ENCODE peak calls at places on chromosome 21, in seven cellular contexts. One of them, this sample, is unnamed. For H3K4me1, the result is how much of the 10 kb centered on the place peaks cover.

GRCh38 chr21:36355071-36355680 is 30.0 kb upstream of the CHAF1B start:
- DNase-seq in NT2/D1: no peak
- DNase-seq in breast epithelium: no peak
- DNase-seq in tibial nerve: no peak
- DNase-seq in thyroid gland: no peak
- DNase-seq in esophagus squamous epithelium: no peak
- DNase-seq in pancreas: no peak
- DNase-seq in this sample: no peak

GRCh38 chr21:16047857-16048256 is 318.1 kb downstream of the USP25 start:
- DNase-seq in pancreas: no peak
- DNase-seq in thyroid gland: no peak
- DNase-seq in tibial nerve: no peak
- DNase-seq in NT2/D1: no peak
- DNase-seq in esophagus squamous epithelium: no peak
- DNase-seq in breast epithelium: no peak
- DNase-seq in this sample: no peak

GRCh38 chr21:15442743-15443142 is 287.0 kb upstream of the USP25 start:
- DNase-seq in thyroid gland: no peak
- DNase-seq in breast epithelium: no peak
- DNase-seq in pancreas: no peak
- DNase-seq in esophagus squamous epithelium: no peak
- DNase-seq in tibial nerve: no peak
- DNase-seq in NT2/D1: no peak
- DNase-seq in this sample: no peak

GRCh38 chr21:14403681-14404318 is 20.9 kb upstream of the HSPA13 start:
- DNase-seq in breast epithelium: no peak
- DNase-seq in thyroid gland: no peak
- DNase-seq in NT2/D1: no peak
- DNase-seq in esophagus squamous epithelium: no peak
- DNase-seq in tibial nerve: no peak
- DNase-seq in pancreas: no peak
- DNase-seq in this sample: no peak

GRCh38 chr21:37915941-37916794 is at the start of gene KCNJ6:
- DNase-seq in tibial nerve: no peak
- DNase-seq in pancreas: no peak
- DNase-seq in NT2/D1: peak
- DNase-seq in breast epithelium: no peak
- DNase-seq in thyroid gland: no peak
- DNase-seq in esophagus squamous epithelium: no peak
- DNase-seq in this sample: no peak

GRCh38 chr21:21109736-21110135 is 111.5 kb downstream of the NCAM2 start:
- DNase-seq in esophagus squamous epithelium: no peak
- DNase-seq in breast epithelium: no peak
- DNase-seq in pancreas: no peak
- DNase-seq in thyroid gland: no peak
- DNase-seq in NT2/D1: no peak
- DNase-seq in tibial nerve: no peak
- DNase-seq in this sample: no peak

GRCh38 chr21:25039461-25040380 is 567.6 kb downstream of the MRPL39 start:
- DNase-seq in esophagus squamous epithelium: no peak
- DNase-seq in breast epithelium: no peak
- DNase-seq in tibial nerve: no peak
- DNase-seq in thyroid gland: no peak
- DNase-seq in pancreas: no peak
- DNase-seq in NT2/D1: peak
- DNase-seq in this sample: no peak

GRCh38 chr21:17495680-17496079 is 17.2 kb upstream of the CXADR start:
- DNase-seq in breast epithelium: no peak
- DNase-seq in thyroid gland: no peak
- DNase-seq in NT2/D1: no peak
- DNase-seq in tibial nerve: no peak
- DNase-seq in pancreas: no peak
- DNase-seq in esophagus squamous epithelium: no peak
- DNase-seq in this sample: no peak

GRCh38 chr21:26169611-26170470 is 729 bp downstream of the APP start:
- DNase-seq in pancreas: peak
- DNase-seq in tibial nerve: peak
- DNase-seq in breast epithelium: peak
- DNase-seq in NT2/D1: no peak
- DNase-seq in thyroid gland: peak
- DNase-seq in esophagus squamous epithelium: no peak
- DNase-seq in this sample: peak

GRCh38 chr21:39001341-39001740 is 181.9 kb downstream of the PSMG1 start:
- DNase-seq in esophagus squamous epithelium: no peak
- DNase-seq in tibial nerve: no peak
- DNase-seq in thyroid gland: no peak
- DNase-seq in NT2/D1: no peak
- DNase-seq in pancreas: no peak
- DNase-seq in breast epithelium: no peak
- DNase-seq in this sample: no peak

GRCh38 chr21:16594191-16594590 is 864.4 kb downstream of the USP25 start:
- DNase-seq in NT2/D1: no peak
- DNase-seq in esophagus squamous epithelium: no peak
- DNase-seq in tibial nerve: no peak
- DNase-seq in breast epithelium: no peak
- DNase-seq in pancreas: no peak
- DNase-seq in thyroid gland: no peak
- DNase-seq in this sample: no peak

GRCh38 chr21:38759286-38759872 is 46.4 kb upstream of the ETS2 start:
- DNase-seq in thyroid gland: no peak
- DNase-seq in pancreas: no peak
- DNase-seq in breast epithelium: no peak
- DNase-seq in esophagus squamous epithelium: no peak
- DNase-seq in tibial nerve: no peak
- DNase-seq in NT2/D1: no peak
- DNase-seq in this sample: no peak

GRCh38 chr21:41410767-41411448 is 15.1 kb upstream of the MX1 start:
- DNase-seq in NT2/D1: no peak
- DNase-seq in tibial nerve: no peak
- DNase-seq in thyroid gland: no peak
- DNase-seq in breast epithelium: no peak
- DNase-seq in pancreas: no peak
- DNase-seq in esophagus squamous epithelium: no peak
- DNase-seq in this sample: no peak

GRCh38 chr21:19475525-19475924 is 1071.9 kb upstream of the TMPRSS15 start:
- DNase-seq in NT2/D1: no peak
- DNase-seq in tibial nerve: no peak
- DNase-seq in pancreas: no peak
- DNase-seq in esophagus squamous epithelium: no peak
- DNase-seq in thyroid gland: no peak
- DNase-seq in breast epithelium: no peak
- DNase-seq in this sample: no peak

GRCh38 chr21:26194326-26194725 is 23.8 kb upstream of the APP start:
- DNase-seq in tibial nerve: no peak
- DNase-seq in NT2/D1: no peak
- DNase-seq in thyroid gland: no peak
- DNase-seq in breast epithelium: no peak
- DNase-seq in esophagus squamous epithelium: no peak
- DNase-seq in pancreas: no peak
- DNase-seq in this sample: no peak

GRCh38 chr21:36744560-36745231 is 45.8 kb downstream of the SIM2 start:
- DNase-seq in esophagus squamous epithelium: no peak
- DNase-seq in tibial nerve: no peak
- DNase-seq in breast epithelium: no peak
- DNase-seq in thyroid gland: peak
- DNase-seq in NT2/D1: no peak
- DNase-seq in pancreas: no peak
- DNase-seq in this sample: no peak

GRCh38 chr21:37489553-37489952 is 123.0 kb downstream of the DYRK1A start:
- DNase-seq in pancreas: no peak
- DNase-seq in breast epithelium: no peak
- DNase-seq in thyroid gland: no peak
- DNase-seq in esophagus squamous epithelium: no peak
- DNase-seq in NT2/D1: no peak
- DNase-seq in tibial nerve: no peak
- DNase-seq in this sample: no peak

GRCh38 chr21:25296239-25296638 is 311.0 kb downstream of the MRPL39 start:
- DNase-seq in thyroid gland: no peak
- DNase-seq in pancreas: no peak
- DNase-seq in tibial nerve: no peak
- DNase-seq in breast epithelium: no peak
- DNase-seq in esophagus squamous epithelium: no peak
- DNase-seq in NT2/D1: no peak
- DNase-seq in this sample: no peak

GRCh38 chr21:40686526-40686925 is 160.4 kb downstream of the DSCAM start:
- DNase-seq in breast epithelium: no peak
- DNase-seq in esophagus squamous epithelium: no peak
- DNase-seq in pancreas: no peak
- DNase-seq in thyroid gland: no peak
- DNase-seq in NT2/D1: no peak
- DNase-seq in tibial nerve: no peak
- DNase-seq in this sample: no peak

GRCh38 chr21:36706951-36707762 is 8.2 kb downstream of the SIM2 start:
- DNase-seq in esophagus squamous epithelium: no peak
- DNase-seq in NT2/D1: no peak
- DNase-seq in tibial nerve: no peak
- DNase-seq in breast epithelium: no peak
- DNase-seq in thyroid gland: no peak
- DNase-seq in pancreas: no peak
- DNase-seq in this sample: no peak

GRCh38 chr21:36859744-36860501 is 106.5 kb downstream of the HLCS start:
- DNase-seq in breast epithelium: no peak
- DNase-seq in pancreas: peak
- DNase-seq in esophagus squamous epithelium: no peak
- DNase-seq in tibial nerve: peak
- DNase-seq in NT2/D1: peak
- DNase-seq in thyroid gland: peak
- DNase-seq in this sample: no peak

GRCh38 chr21:26011292-26011940 is 159.2 kb downstream of the APP start:
- DNase-seq in breast epithelium: no peak
- DNase-seq in NT2/D1: no peak
- DNase-seq in tibial nerve: no peak
- DNase-seq in pancreas: no peak
- DNase-seq in thyroid gland: no peak
- DNase-seq in esophagus squamous epithelium: no peak
- DNase-seq in this sample: no peak

GRCh38 chr21:34526236-34526617 is 14.2 kb upstream of the KCNE1 start:
- DNase-seq in NT2/D1: no peak
- DNase-seq in thyroid gland: no peak
- DNase-seq in pancreas: no peak
- DNase-seq in breast epithelium: no peak
- DNase-seq in esophagus squamous epithelium: no peak
- DNase-seq in tibial nerve: no peak
- DNase-seq in this sample: no peak

GRCh38 chr21:34526618-34527290 is 14.7 kb upstream of the KCNE1 start:
- DNase-seq in esophagus squamous epithelium: no peak
- DNase-seq in breast epithelium: no peak
- DNase-seq in pancreas: peak
- DNase-seq in tibial nerve: peak
- DNase-seq in NT2/D1: peak
- DNase-seq in thyroid gland: peak
- DNase-seq in this sample: peak

GRCh38 chr21:34523019-34523418 is 11.0 kb upstream of the KCNE1 start:
- DNase-seq in tibial nerve: no peak
- DNase-seq in pancreas: no peak
- DNase-seq in NT2/D1: no peak
- DNase-seq in breast epithelium: no peak
- DNase-seq in thyroid gland: no peak
- DNase-seq in esophagus squamous epithelium: no peak
- DNase-seq in this sample: no peak

GRCh38 chr21:34522284-34522683 is 10.3 kb upstream of the KCNE1 start:
- DNase-seq in esophagus squamous epithelium: no peak
- DNase-seq in NT2/D1: no peak
- DNase-seq in pancreas: no peak
- DNase-seq in tibial nerve: no peak
- DNase-seq in breast epithelium: no peak
- DNase-seq in thyroid gland: no peak
- DNase-seq in this sample: no peak

GRCh38 chr21:34524671-34525601 is 12.9 kb upstream of the KCNE1 start:
- DNase-seq in NT2/D1: no peak
- DNase-seq in tibial nerve: no peak
- DNase-seq in breast epithelium: no peak
- DNase-seq in thyroid gland: peak
- DNase-seq in pancreas: no peak
- DNase-seq in esophagus squamous epithelium: no peak
- DNase-seq in this sample: no peak
- H3K4me3 ChIP-seq in NT2/D1: peak
- H3K4me3 ChIP-seq in tibial nerve: peak
- H3K4me3 ChIP-seq in breast epithelium: peak
- H3K4me3 ChIP-seq in thyroid gland: peak
- H3K4me3 ChIP-seq in pancreas: no peak
- H3K4me3 ChIP-seq in esophagus squamous epithelium: no peak
- H3K4me3 ChIP-seq in this sample: no peak

GRCh38 chr21:42533963-42534355 is 20.3 kb downstream of the SLC37A1 start:
- DNase-seq in NT2/D1: no peak
- DNase-seq in tibial nerve: no peak
- DNase-seq in pancreas: no peak
- DNase-seq in thyroid gland: no peak
- DNase-seq in esophagus squamous epithelium: no peak
- DNase-seq in breast epithelium: no peak
- DNase-seq in this sample: no peak

GRCh38 chr21:42534361-42534900 is 20.8 kb downstream of the SLC37A1 start:
- DNase-seq in NT2/D1: no peak
- DNase-seq in esophagus squamous epithelium: no peak
- DNase-seq in thyroid gland: no peak
- DNase-seq in pancreas: peak
- DNase-seq in breast epithelium: no peak
- DNase-seq in tibial nerve: no peak
- DNase-seq in this sample: no peak

GRCh38 chr21:42531771-42532170 is 18.1 kb downstream of the SLC37A1 start:
- DNase-seq in tibial nerve: no peak
- DNase-seq in NT2/D1: no peak
- DNase-seq in pancreas: no peak
- DNase-seq in breast epithelium: no peak
- DNase-seq in thyroid gland: peak
- DNase-seq in esophagus squamous epithelium: no peak
- DNase-seq in this sample: no peak

GRCh38 chr21:42533306-42533962 is 19.8 kb downstream of the SLC37A1 start:
- DNase-seq in NT2/D1: no peak
- DNase-seq in breast epithelium: no peak
- DNase-seq in thyroid gland: no peak
- DNase-seq in tibial nerve: no peak
- DNase-seq in pancreas: no peak
- DNase-seq in esophagus squamous epithelium: no peak
- DNase-seq in this sample: no peak

GRCh38 chr21:42532466-42533181 is 19.0 kb downstream of the SLC37A1 start:
- DNase-seq in thyroid gland: peak
- DNase-seq in NT2/D1: no peak
- DNase-seq in pancreas: peak
- DNase-seq in tibial nerve: peak
- DNase-seq in esophagus squamous epithelium: no peak
- DNase-seq in breast epithelium: no peak
- DNase-seq in this sample: no peak
- H3K4me1 ChIP-seq in thyroid gland: half or more
- H3K4me1 ChIP-seq in NT2/D1: under half
- H3K4me1 ChIP-seq in pancreas: under half
- H3K4me1 ChIP-seq in tibial nerve: under half
- H3K4me1 ChIP-seq in esophagus squamous epithelium: under half
- H3K4me1 ChIP-seq in breast epithelium: under half
- H3K4me1 ChIP-seq in this sample: under half

GRCh38 chr21:43894206-43894577 is 29.2 kb downstream of the AGPAT3 start:
- DNase-seq in NT2/D1: no peak
- DNase-seq in esophagus squamous epithelium: no peak
- DNase-seq in breast epithelium: no peak
- DNase-seq in tibial nerve: no peak
- DNase-seq in pancreas: no peak
- DNase-seq in thyroid gland: no peak
- DNase-seq in this sample: no peak
- H3K4me3 ChIP-seq in NT2/D1: no peak
- H3K4me3 ChIP-seq in esophagus squamous epithelium: no peak
- H3K4me3 ChIP-seq in breast epithelium: no peak
- H3K4me3 ChIP-seq in tibial nerve: no peak
- H3K4me3 ChIP-seq in pancreas: no peak
- H3K4me3 ChIP-seq in thyroid gland: no peak
- H3K4me3 ChIP-seq in this sample: peak

GRCh38 chr21:44871576-44872265 is 1.8 kb downstream of the PTTG1IP start:
- DNase-seq in thyroid gland: peak
- DNase-seq in breast epithelium: no peak
- DNase-seq in NT2/D1: no peak
- DNase-seq in tibial nerve: peak
- DNase-seq in esophagus squamous epithelium: no peak
- DNase-seq in pancreas: no peak
- DNase-seq in this sample: no peak
- H3K4me1 ChIP-seq in thyroid gland: half or more
- H3K4me1 ChIP-seq in breast epithelium: under half
- H3K4me1 ChIP-seq in NT2/D1: under half
- H3K4me1 ChIP-seq in tibial nerve: half or more
- H3K4me1 ChIP-seq in esophagus squamous epithelium: under half
- H3K4me1 ChIP-seq in pancreas: under half
- H3K4me1 ChIP-seq in this sample: half or more

This sample was measured in naive thymus-derived CD4-positive, alpha-beta T cell.